ENCODE peak calls at places on chromosomes 5 and 9, in eight cellular contexts. C is lower lobe of right lung, J is colonic mucosa, Q is epithelial cell of esophagus, I is hepatocyte, M is transverse colon, D is PC-3, V is gastrocnemius medialis. X is an unnamed sample.

GRCh38 chr9:35828716-35829083 is at the start of gene FAM221B:
- DNase-seq in C (peak; percentile 67), J (peak; percentile 52), Q (peak; percentile 5), I (peak; percentile 39), M (peak; percentile 48), D (no peak), V (no peak), X (no peak)

GRCh38 chr9:75039804-75040203 is 11.7 kb upstream of the CARNMT1 start:
- DNase-seq in C (no peak), J (no peak), Q (no peak), I (no peak), M (no peak), D (no peak), V (no peak), X (no peak)

GRCh38 chr5:169563369-169563768 is 20.2 kb upstream of the SPDL1 start:
- DNase-seq in C (no peak), J (no peak), Q (no peak), I (no peak), M (no peak), D (no peak), V (no peak), X (no peak)

GRCh38 chr9:17165734-17166133 is 30.9 kb downstream of the CNTLN start:
- DNase-seq in C (no peak), J (no peak), Q (no peak), I (no peak), M (no peak), D (no peak), V (no peak), X (no peak)

GRCh38 chr9:128159073-128159783 is 837 bp upstream of the BBLN start:
- DNase-seq in C (no peak), J (peak; percentile 48), Q (no peak), I (no peak), M (peak; percentile 39), D (no peak), V (no peak), X (no peak)

GRCh38 chr5:80588858-80589540 is 18.9 kb upstream of the ANKRD34B start:
- DNase-seq in C (no peak), J (no peak), Q (no peak), I (no peak), M (no peak), D (no peak), V (no peak), X (no peak)

GRCh38 chr9:3473402-3473801 is 52.4 kb downstream of the RFX3 start:
- DNase-seq in C (no peak), J (no peak), Q (no peak), I (no peak), M (no peak), D (no peak), V (no peak), X (no peak)

GRCh38 chr5:110880413-110880812 is 141.6 kb downstream of the SLC25A46 start:
- DNase-seq in C (no peak), J (peak; percentile 39), Q (peak; percentile 91), I (peak; percentile 59), M (no peak), D (peak; percentile 99), V (no peak), X (peak; percentile 98)

GRCh38 chr5:21688655-21689054 is 1164.5 kb downstream of the CDH12 start:
- DNase-seq in C (no peak), J (no peak), Q (peak; percentile 92), I (no peak), M (no peak), D (peak; percentile 98), V (no peak), X (peak; percentile 14)

GRCh38 chr5:132215329-132215728 is 12.3 kb downstream of the P4HA2 start:
- DNase-seq in C (peak; percentile 85), J (peak; percentile 66), Q (peak; percentile 99), I (peak; percentile 85), M (peak; percentile 80), D (peak; percentile 88), V (peak; percentile 88), X (peak; percentile 97)

GRCh38 chr5:93076566-93076965 is 504.5 kb downstream of the NR2F1-AS1 start:
- DNase-seq in C (no peak), J (no peak), Q (no peak), I (no peak), M (no peak), D (no peak), V (no peak), X (peak; percentile 32)

GRCh38 chr5:144812770-144813169 is 642.1 kb downstream of the KCTD16 start:
- DNase-seq in C (no peak), J (peak; percentile 24), Q (peak; percentile 86), I (peak; percentile 65), M (no peak), D (peak; percentile 17), V (peak; percentile 60), X (peak; percentile 73)

GRCh38 chr9:468766-469496 is 254.3 kb downstream of the DOCK8 start:
- DNase-seq in C (no peak), J (peak; percentile 43), Q (no peak), I (no peak), M (peak; percentile 26), D (no peak), V (no peak), X (no peak)

GRCh38 chr5:88675159-88675757 is 207.7 kb downstream of the MEF2C start:
- DNase-seq in C (no peak), J (no peak), Q (no peak), I (no peak), M (no peak), D (no peak), V (no peak), X (no peak)

GRCh38 chr5:174046558-174046957 is 1.1 kb downstream of the NSG2 start:
- DNase-seq in C (no peak), J (no peak), Q (no peak), I (no peak), M (no peak), D (no peak), V (no peak), X (no peak)

GRCh38 chr5:135079282-135079681 is 45.3 kb upstream of the PITX1 start:
- DNase-seq in C (no peak), J (no peak), Q (no peak), I (no peak), M (no peak), D (no peak), V (no peak), X (no peak)

GRCh38 chr9:71442937-71443336 is 321.5 kb upstream of the TRPM3 start:
- DNase-seq in C (no peak), J (no peak), Q (no peak), I (no peak), M (no peak), D (no peak), V (no peak), X (no peak)

GRCh38 chr5:151254533-151254932 is 1.5 kb downstream of the GM2A start:
- DNase-seq in C (no peak), J (no peak), Q (peak; percentile 73), I (no peak), M (no peak), D (no peak), V (no peak), X (no peak)

GRCh38 chr9:111731916-111732315 is 62.8 kb downstream of the SHOC1 start:
- DNase-seq in C (no peak), J (no peak), Q (peak; percentile 80), I (no peak), M (no peak), D (peak; percentile 45), V (no peak), X (peak; percentile 29)

GRCh38 chr9:63817622-63818518 is 1467.1 kb downstream of the FOXD4L5 start:
- DNase-seq in C (peak; percentile 82), J (peak; percentile 56), Q (no peak), I (peak; percentile 60), M (peak; percentile 72), D (no peak), V (peak; percentile 34), X (no peak)

GRCh38 chr5:123754167-123754840 is 242.3 kb downstream of the CSNK1G3 start:
- DNase-seq in C (no peak), J (no peak), Q (no peak), I (no peak), M (no peak), D (peak; percentile 1), V (no peak), X (peak; percentile 21)

GRCh38 chr5:159161361-159162214 is 47.8 kb downstream of the RNF145 start:
- DNase-seq in C (no peak), J (no peak), Q (peak; percentile 53), I (no peak), M (no peak), D (no peak), V (no peak), X (no peak)

GRCh38 chr5:80955082-80955481 is 5.1 kb upstream of the RASGRF2 start:
- DNase-seq in C (no peak), J (no peak), Q (no peak), I (no peak), M (no peak), D (no peak), V (no peak), X (no peak)

GRCh38 chr5:134053314-134053839 is 48.6 kb upstream of the VDAC1 start:
- DNase-seq in C (no peak), J (no peak), Q (no peak), I (no peak), M (no peak), D (no peak), V (no peak), X (peak; percentile 1)
- H3K4me3 ChIP-seq in C (no peak overlapping the region), J (no peak overlapping the region), Q (no peak overlapping the region), I (no peak overlapping the region), M (no peak overlapping the region), D (no peak overlapping the region), V (no peak overlapping the region), X (no peak overlapping the region)

DNA sequence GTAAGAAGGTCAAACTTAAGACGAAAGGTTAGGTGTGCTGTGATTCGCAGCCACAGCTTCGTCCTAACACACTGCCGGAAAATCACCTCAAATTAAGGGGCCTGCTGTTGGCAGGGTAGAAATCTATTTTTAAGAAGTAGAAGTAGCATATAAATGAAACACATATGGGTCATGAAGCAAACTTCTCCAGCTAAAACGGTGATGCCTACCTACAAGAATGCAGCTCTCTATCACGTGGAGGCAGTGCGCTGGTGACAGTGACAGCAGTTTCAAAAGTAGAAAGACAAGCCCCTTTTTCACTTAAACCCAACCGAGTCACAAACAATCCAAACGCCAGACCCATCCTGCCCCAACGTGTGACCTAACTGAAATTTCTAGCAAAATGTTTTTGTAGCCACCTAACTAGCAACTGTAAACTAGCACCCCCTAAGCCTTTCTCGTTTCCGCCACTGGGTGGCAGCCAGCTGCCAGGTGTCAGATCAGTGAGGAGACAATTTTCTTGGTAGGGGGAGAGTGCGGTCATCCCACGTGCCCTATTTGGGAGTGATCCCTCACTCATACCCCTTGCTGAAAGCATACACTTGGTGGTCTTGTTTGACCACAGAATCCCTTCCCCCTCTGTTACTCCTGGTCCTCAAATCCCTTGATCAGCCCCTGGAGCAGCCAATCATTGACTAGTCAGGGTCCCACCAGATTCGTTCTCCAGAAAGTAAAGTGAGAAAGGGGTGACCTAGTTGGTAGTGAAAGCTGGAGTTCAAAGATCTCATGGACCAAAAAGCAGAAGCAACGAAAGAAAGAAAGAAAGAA is 71.8 kb upstream of the MAMDC2 start:
- DNase-seq in C (peak; percentile 65), J (peak; percentile 72), Q (peak; percentile 66), I (peak; percentile 75), M (peak; percentile 67), D (peak; percentile 67), V (peak; percentile 59), X (peak; percentile 76)
- TF ChIP-seq CTCF in C (peak; percentile 82), J (peak; percentile 69), Q (peak; percentile 97), I (peak; percentile 91), M (peak; percentile 82), D (peak; percentile 90), V (peak; percentile 60), X (peak; percentile 99)

GRCh38 chr5:172642926-172643325 is 1.9 kb downstream of the NEURL1B start:
- DNase-seq in C (no peak), J (no peak), Q (no peak), I (no peak), M (no peak), D (no peak), V (no peak), X (no peak)
- H3K4me3 ChIP-seq in C (peak overlapping the region; percentile 85), J (peak overlapping the region; percentile 88), Q (no peak overlapping the region), I (no peak overlapping the region), M (peak overlapping the region; percentile 94), D (no peak overlapping the region), V (peak overlapping the region; percentile 74), X (no peak overlapping the region)

GRCh38 chr9:98045234-98046160 is 11.0 kb upstream of the NANS start:
- DNase-seq in C (no peak), J (no peak), Q (peak; percentile 21), I (no peak), M (no peak), D (peak; percentile 8), V (no peak), X (no peak)
- TF ChIP-seq CTCF in C (no peak), J (no peak), Q (no peak), I (no peak), M (no peak), D (no peak), V (no peak), X (no peak)